ENCODE peak calls at places on chromosomes 7 and 10, in five cellular contexts. S is suprapubic skin, F is coronary artery, J is aorta, M is HL-60. P is an unnamed sample.

GRCh38 chr7:129644634-129645230 is 33.2 kb downstream of the NRF1 start:
- DNase-seq in F (no peak), J (no peak), M (no peak), S (no peak), P (no peak)

GRCh38 chr10:77713506-77714280 is 76.1 kb upstream of the KCNMA1 start:
- DNase-seq in M (no peak), F (no peak), S (no peak), J (no peak), P (no peak)

GRCh38 chr7:85237721-85238120 is 50.9 kb upstream of the SEMA3D start:
- DNase-seq in S (no peak), M (no peak), F (no peak), J (no peak), P (no peak)

GRCh38 chr7:142557971-142558582 is 191.2 kb upstream of the PRSS1 start:
- DNase-seq in M (no peak), F (peak), J (no peak), S (no peak), P (peak)

GRCh38 chr10:13311177-13311575 is 11.3 kb upstream of the PHYH start:
- DNase-seq in S (no peak), M (no peak), J (no peak), F (no peak), P (no peak)

GRCh38 chr7:27116019-27116411 is 13.5 kb upstream of the HOXA2 start:
- DNase-seq in J (no peak), F (peak), S (no peak), M (no peak), P (no peak)

GRCh38 chr10:34094961-34095360 is 720.1 kb downstream of the PARD3 start:
- DNase-seq in M (no peak), J (no peak), S (no peak), F (no peak), P (no peak)

GRCh38 chr7:153628825-153629224 is 423.4 kb upstream of the DPP6 start:
- DNase-seq in F (no peak), S (no peak), M (no peak), J (no peak), P (no peak)

GRCh38 chr7:1397491-1398327 is 61.6 kb downstream of the MICALL2 start:
- DNase-seq in J (no peak), F (no peak), M (no peak), S (no peak), P (no peak)

GRCh38 chr7:158035343-158035742 is 552.3 kb downstream of the PTPRN2 start:
- DNase-seq in J (no peak), M (no peak), S (no peak), F (peak), P (no peak)

GRCh38 chr7:102834466-102834865 is 78.3 kb upstream of the LRRC17 start:
- DNase-seq in S (no peak), J (no peak), F (no peak), M (no peak), P (no peak)

DNA sequence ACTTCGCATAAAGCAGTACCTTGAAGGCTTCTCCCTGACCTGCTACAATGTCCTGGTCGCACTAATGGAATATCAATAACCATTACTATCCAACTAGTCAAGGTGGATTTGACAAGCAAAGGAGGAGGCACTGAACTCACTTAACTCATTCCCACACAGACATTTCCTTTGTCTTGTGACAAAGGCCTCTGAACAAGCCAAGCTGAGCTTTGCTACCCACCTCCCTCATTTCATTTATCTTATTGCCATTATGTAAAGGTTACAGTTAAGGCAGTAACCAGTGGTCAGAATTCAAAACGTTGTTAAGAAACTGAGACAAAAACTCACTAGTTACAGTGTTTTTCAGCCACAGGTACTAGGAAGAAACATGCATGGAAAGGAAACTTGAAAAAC is 7.3 kb downstream of the ELMO1 start:
- DNase-seq in M (no peak), F (no peak), S (no peak), J (no peak), P (no peak)
- H3K27ac ChIP-seq in M (peak), F (peak), S (peak), J (no peak), P (peak)

GRCh38 chr7:152078025-152078424 is 52.6 kb downstream of the GALNT11 start:
- DNase-seq in F (no peak), J (no peak), M (no peak), S (no peak), P (no peak)

GRCh38 chr7:152076940-152077933 is 51.8 kb downstream of the GALNT11 start:
- DNase-seq in J (no peak), S (no peak), M (no peak), F (no peak), P (no peak)

GRCh38 chr7:152085116-152085515 is 59.6 kb downstream of the GALNT11 start:
- DNase-seq in J (no peak), M (no peak), S (no peak), F (no peak), P (no peak)

GRCh38 chr7:152076324-152076821 is 50.9 kb downstream of the GALNT11 start:
- DNase-seq in J (no peak), F (no peak), S (no peak), M (no peak), P (no peak)

DNA sequence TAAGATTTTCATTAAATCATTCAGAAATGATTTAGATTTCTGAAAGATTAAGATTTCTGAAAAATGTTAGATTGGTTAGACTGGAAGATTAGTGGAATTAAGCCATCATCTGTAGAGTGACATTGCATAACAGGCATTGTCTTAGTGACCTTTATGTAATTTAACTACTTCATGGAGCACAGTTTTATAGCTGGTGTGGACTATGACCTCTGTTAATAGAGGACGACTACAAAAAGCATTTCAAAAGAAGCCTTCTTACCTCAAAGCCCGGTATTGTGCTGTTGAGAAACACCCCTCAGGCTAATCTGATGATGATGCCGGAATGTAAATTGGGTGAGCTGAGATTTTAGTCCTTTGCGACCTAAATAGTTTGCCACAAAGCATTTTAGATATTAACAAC is 55.6 kb downstream of the GALNT11 start:
- DNase-seq in S (no peak), J (no peak), F (no peak), M (no peak), P (no peak)
- H3K27ac ChIP-seq in S (no peak), J (no peak), F (no peak), M (no peak), P (no peak)

DNA sequence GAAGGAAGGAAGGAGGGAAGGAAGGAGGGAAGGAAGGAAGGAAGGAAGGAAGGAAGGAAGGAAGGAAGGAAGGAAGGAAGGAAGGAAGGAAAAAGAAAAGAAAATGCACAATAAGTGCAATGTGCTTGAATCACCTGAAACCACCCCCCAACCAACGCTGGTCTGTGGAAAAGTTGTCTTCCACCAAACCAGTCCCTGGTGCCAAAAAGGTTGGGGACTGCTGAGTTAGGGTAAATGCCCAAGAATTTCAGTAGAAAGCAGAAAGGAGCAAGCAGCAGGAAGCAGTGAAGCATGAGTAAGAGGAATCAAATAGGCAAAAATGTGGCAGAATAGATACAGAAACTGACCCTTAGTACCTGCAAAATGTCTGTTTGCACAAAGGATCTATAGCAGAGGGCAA is 137.2 kb downstream of the JCAD start:
- DNase-seq in F (no peak), S (no peak), M (no peak), J (no peak), P (no peak)
- H3K27ac ChIP-seq in F (peak), S (no peak), M (no peak), J (peak), P (no peak)

GRCh38 chr10:2754943-2755342 is 312.4 kb upstream of the PFKP start:
- DNase-seq in S (no peak), F (no peak), M (no peak), J (no peak), P (no peak)
- H3K27ac ChIP-seq in S (no peak), F (no peak), M (no peak), J (no peak), P (no peak)

GRCh38 chr7:114997487-114998404 is 75.9 kb downstream of the MDFIC start:
- DNase-seq in M (no peak), F (no peak), S (no peak), J (no peak), P (no peak)
- H3K27ac ChIP-seq in M (no peak), F (no peak), S (no peak), J (no peak), P (no peak)

DNA sequence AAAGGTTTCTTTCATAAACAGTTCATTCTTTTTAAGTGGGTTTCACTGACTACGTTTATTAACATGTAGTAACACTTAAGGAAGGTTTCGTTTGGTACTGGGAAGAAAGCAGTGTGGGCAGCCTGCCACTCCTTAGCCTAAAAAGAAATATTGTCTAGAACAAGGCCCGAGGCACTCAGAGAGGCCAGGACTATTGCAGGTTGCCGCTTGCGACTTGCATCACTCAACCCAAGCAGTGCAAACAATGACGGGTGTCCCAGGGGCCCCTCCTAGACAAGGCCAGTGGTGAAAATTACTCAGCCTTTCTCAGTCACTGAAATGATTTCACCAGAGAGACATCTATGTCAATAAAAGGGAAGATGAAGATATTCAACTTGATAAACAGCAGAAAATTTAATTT is 243.9 kb downstream of the SNX13 start:
- DNase-seq in S (peak), F (no peak), M (no peak), J (peak), P (no peak)
- H3K27ac ChIP-seq in S (peak), F (no peak), M (no peak), J (no peak), P (no peak)

GRCh38 chr7:50631639-50632038 is 66.4 kb upstream of the DDC start:
- DNase-seq in M (no peak), S (no peak), J (no peak), F (no peak), P (no peak)

GRCh38 chr7:50633414-50633710 is 68.2 kb upstream of the DDC start:
- DNase-seq in M (no peak), J (no peak), S (no peak), F (no peak), P (no peak)

GRCh38 chr7:50629238-50629901 is 64.2 kb upstream of the DDC start:
- DNase-seq in M (no peak), J (no peak), S (no peak), F (no peak), P (no peak)

GRCh38 chr7:50632561-50633413 is 67.6 kb upstream of the DDC start:
- DNase-seq in F (no peak), M (no peak), S (no peak), J (no peak), P (peak)

DNA sequence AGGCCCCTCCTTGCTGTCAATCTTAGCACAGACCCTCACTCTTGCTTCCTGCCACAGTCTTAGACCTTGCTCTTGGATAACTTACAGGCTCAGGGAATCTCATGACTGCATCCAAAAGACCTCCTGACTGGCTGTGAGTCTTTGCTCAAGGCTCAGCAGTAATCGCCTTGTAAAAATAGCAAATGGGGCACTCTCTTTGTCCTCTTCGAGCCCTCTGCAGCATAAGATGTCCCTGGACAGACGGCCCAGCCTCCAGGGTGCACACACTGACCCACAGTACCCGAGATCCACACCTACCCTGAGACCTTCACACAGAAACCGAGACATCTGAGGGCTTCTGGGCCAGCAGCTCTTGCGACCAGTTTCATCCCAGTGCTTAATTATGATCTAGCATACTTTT is 65.9 kb upstream of the DDC start:
- DNase-seq in M (no peak), S (no peak), F (no peak), J (no peak), P (no peak)
- H3K27ac ChIP-seq in M (no peak), S (no peak), F (no peak), J (no peak), P (no peak)